ENCODE peak calls at places on chromosomes 2 and 18, in seven cellular contexts. Q is HCT116, M is K562, Y is HepG2, W is SK-N-SH, V is H1, S is GM12878. R is an unnamed sample.

GRCh38 chr2:162661618-162662017 is 176.9 kb downstream of the KCNH7 start:
- DNase-seq in Y (no peak), S (no peak), W (no peak), M (no peak), Q (no peak), V (no peak), R (no peak)

GRCh38 chr2:25617948-25618646 is 55.3 kb downstream of the DTNB start:
- DNase-seq in S (no peak), M (no peak), Q (no peak), Y (peak), V (no peak), W (no peak), R (no peak)

GRCh38 chr2:14261771-14262170 is 370.7 kb upstream of the LRATD1 start:
- DNase-seq in Q (no peak), M (no peak), S (no peak), W (no peak), V (no peak), Y (no peak), R (no peak)

GRCh38 chr18:28713026-28713425 is 536.1 kb upstream of the CDH2 start:
- DNase-seq in S (no peak), M (no peak), V (no peak), Y (no peak), W (no peak), Q (no peak), R (no peak)

GRCh38 chr2:44713170-44713569 is 228.3 kb upstream of the SIX3 start:
- DNase-seq in Q (no peak), Y (no peak), V (no peak), W (peak), S (peak), M (no peak), R (no peak)

GRCh38 chr2:46772500-46772899 is 143.1 kb downstream of the MCFD2 start:
- DNase-seq in S (no peak), W (no peak), M (no peak), V (no peak), Y (peak), Q (no peak), R (no peak)

GRCh38 chr2:197909377-197909776 is 105.0 kb downstream of the PLCL1 start:
- DNase-seq in Q (peak), W (no peak), M (no peak), Y (no peak), S (no peak), V (no peak), R (peak)

GRCh38 chr2:25103287-25103871 is 61.5 kb downstream of the EFR3B start:
- DNase-seq in Q (no peak), M (no peak), S (no peak), W (no peak), V (no peak), Y (no peak), R (no peak)

GRCh38 chr2:85999131-85999831 is 106.4 kb downstream of the POLR1A start:
- DNase-seq in Q (no peak), V (no peak), W (no peak), Y (no peak), S (peak), M (no peak), R (no peak)

GRCh38 chr18:52499018-52499417 is 159.0 kb downstream of the DCC start:
- DNase-seq in M (no peak), Q (no peak), S (no peak), V (no peak), Y (peak), W (no peak), R (no peak)

GRCh38 chr2:197269173-197269572 is 41.4 kb downstream of the ANKRD44 start:
- DNase-seq in Q (no peak), W (no peak), S (no peak), V (no peak), M (no peak), Y (no peak), R (no peak)

GRCh38 chr2:181129654-181130053 is 149.2 kb downstream of the UBE2E3 start:
- DNase-seq in S (no peak), W (no peak), V (no peak), Q (no peak), Y (no peak), M (no peak), R (no peak)

GRCh38 chr2:12196495-12196894 is 450.1 kb downstream of the LPIN1 start:
- DNase-seq in S (no peak), Q (no peak), M (no peak), W (no peak), V (no peak), Y (no peak), R (no peak)

GRCh38 chr2:239762106-239762505 is 263.0 kb downstream of the NDUFA10 start:
- DNase-seq in M (no peak), S (no peak), V (no peak), W (no peak), Q (no peak), Y (no peak), R (no peak)

GRCh38 chr2:162403884-162404283 is 60.0 kb downstream of the GCA start:
- DNase-seq in Y (no peak), W (no peak), Q (no peak), M (no peak), V (no peak), S (no peak), R (no peak)

GRCh38 chr2:9765611-9766531 is 77.4 kb upstream of the TAF1B start:
- DNase-seq in Q (no peak), M (peak), S (no peak), V (no peak), Y (peak), W (no peak), R (no peak)

GRCh38 chr2:147364597-147364996 is 480.2 kb upstream of the ACVR2A start:
- DNase-seq in Y (no peak), Q (no peak), S (no peak), M (no peak), W (no peak), V (no peak), R (no peak)

GRCh38 chr2:33437297-33437696 is 39.2 kb upstream of the RASGRP3 start:
- DNase-seq in Y (no peak), M (peak), W (no peak), S (no peak), Q (no peak), V (no peak), R (no peak)

GRCh38 chr2:189951791-189952535 is 110.6 kb downstream of the MSTN start:
- DNase-seq in Q (no peak), V (no peak), W (no peak), S (no peak), Y (no peak), M (no peak), R (no peak)

DNA sequence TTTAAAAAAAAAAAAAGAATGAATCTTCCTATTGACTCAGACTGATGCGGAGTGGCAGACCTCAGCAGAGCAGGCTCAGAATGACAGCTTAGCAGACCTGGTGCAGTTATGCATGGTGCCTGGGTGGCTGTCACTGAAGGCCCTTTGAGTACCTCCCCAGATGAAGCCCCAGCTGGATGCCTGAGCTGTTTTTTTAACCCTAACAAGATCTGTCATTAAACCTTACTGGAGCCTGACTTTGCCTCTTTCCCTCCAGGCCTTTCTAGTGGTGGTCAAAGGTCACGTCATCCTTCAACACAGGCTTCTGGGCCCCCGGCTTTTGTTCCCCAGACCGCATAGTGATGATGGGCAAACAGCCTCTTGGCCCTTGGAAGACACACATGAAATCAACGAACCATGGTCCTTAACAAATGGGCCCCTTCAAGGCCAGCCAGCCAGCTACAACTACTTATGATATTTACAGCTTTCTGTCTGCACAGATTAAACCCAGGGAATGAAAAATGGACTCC is 138.3 kb upstream of the CYP1B1 start:
- DNase-seq in W (no peak), S (no peak), Q (no peak), V (no peak), Y (no peak), M (no peak), R (no peak)
- TF ChIP-seq JUND in W (no peak), S (no peak), Q (no peak), V (no peak), Y (no peak), M (no peak), R (no peak)

GRCh38 chr2:19282305-19282704 is 76.1 kb downstream of the OSR1 start:
- DNase-seq in V (no peak), M (no peak), W (no peak), S (no peak), Q (no peak), Y (no peak), R (no peak)

GRCh38 chr2:19288291-19288690 is 70.1 kb downstream of the OSR1 start:
- DNase-seq in S (no peak), V (no peak), W (no peak), Y (no peak), Q (no peak), M (no peak), R (no peak)

GRCh38 chr2:19292007-19292406 is 66.4 kb downstream of the OSR1 start:
- DNase-seq in Y (no peak), M (no peak), W (no peak), Q (no peak), V (no peak), S (no peak), R (no peak)

GRCh38 chr2:19287324-19287723 is 71.1 kb downstream of the OSR1 start:
- DNase-seq in S (no peak), Y (no peak), M (no peak), W (no peak), Q (no peak), V (no peak), R (no peak)
- TF ChIP-seq JUND in S (no peak), Y (no peak), M (no peak), W (no peak), Q (no peak), V (no peak), R (no peak)

GRCh38 chr2:111995148-111995547 is 59.9 kb upstream of the TMEM87B start:
- DNase-seq in M (no peak), Q (no peak), W (no peak), Y (peak), V (no peak), S (no peak), R (no peak)
- TF ChIP-seq JUND in M (no peak), Q (no peak), W (no peak), Y (no peak), V (no peak), S (no peak), R (no peak)

GRCh38 chr18:78688916-78689315 is 290.7 kb upstream of the SALL3 start:
- DNase-seq in W (no peak), M (no peak), Q (no peak), S (no peak), V (no peak), Y (no peak), R (no peak)
- TF ChIP-seq JUND in W (no peak), M (no peak), Q (no peak), S (no peak), V (no peak), Y (no peak), R (no peak)

GRCh38 chr2:67565761-67566160 is 168.6 kb downstream of the ETAA1 start:
- DNase-seq in S (no peak), Q (no peak), W (no peak), Y (no peak), M (no peak), V (no peak), R (no peak)
- TF ChIP-seq JUND in S (no peak), Q (no peak), W (no peak), Y (no peak), M (no peak), V (no peak), R (no peak)

R was measured in T47D.